ENCODE peak calls at places on chromosomes 7 and 10, in seven cellular contexts. One of them, this sample, is unnamed.

GRCh38 chr7:158353606-158354570 is 233.7 kb downstream of the PTPRN2 start:
- DNase-seq in kidney: peak
- DNase-seq in activated naive CD4-positive, alpha-beta T cell treated with anti-CD3 and anti-CD28 coated beads, Interleukin-2, amount 10 ng/mL, durations not matched to agents 7 days and 5 days: peak
- DNase-seq in posterior cingulate gyrus: no peak
- DNase-seq in sciatic nerve: no peak
- DNase-seq in stomach: no peak
- DNase-seq in stimulated activated CD8-positive, alpha-beta memory T cell treated with anti-CD3 and anti-CD28 coated beads, Interleukin-7, amount 100 ng/mL, for 1 hour: no peak
- DNase-seq in this sample: no peak

GRCh38 chr10:100621360-100622205 is 85.8 kb downstream of the HIF1AN start:
- DNase-seq in stimulated activated CD8-positive, alpha-beta memory T cell treated with anti-CD3 and anti-CD28 coated beads, Interleukin-7, amount 100 ng/mL, for 1 hour: no peak
- DNase-seq in stomach: no peak
- DNase-seq in kidney: no peak
- DNase-seq in activated naive CD4-positive, alpha-beta T cell treated with anti-CD3 and anti-CD28 coated beads, Interleukin-2, amount 10 ng/mL, durations not matched to agents 7 days and 5 days: peak
- DNase-seq in sciatic nerve: no peak
- DNase-seq in posterior cingulate gyrus: no peak
- DNase-seq in this sample: no peak

GRCh38 chr7:47327698-47328391 is 254.1 kb downstream of the TNS3 start:
- DNase-seq in stomach: peak
- DNase-seq in sciatic nerve: peak
- DNase-seq in activated naive CD4-positive, alpha-beta T cell treated with anti-CD3 and anti-CD28 coated beads, Interleukin-2, amount 10 ng/mL, durations not matched to agents 7 days and 5 days: no peak
- DNase-seq in kidney: peak
- DNase-seq in posterior cingulate gyrus: peak
- DNase-seq in stimulated activated CD8-positive, alpha-beta memory T cell treated with anti-CD3 and anti-CD28 coated beads, Interleukin-7, amount 100 ng/mL, for 1 hour: no peak
- DNase-seq in this sample: no peak

GRCh38 chr10:35640951-35641429 is 1.1 kb downstream of the FZD8 start:
- DNase-seq in activated naive CD4-positive, alpha-beta T cell treated with anti-CD3 and anti-CD28 coated beads, Interleukin-2, amount 10 ng/mL, durations not matched to agents 7 days and 5 days: peak
- DNase-seq in stomach: peak
- DNase-seq in posterior cingulate gyrus: peak
- DNase-seq in sciatic nerve: peak
- DNase-seq in stimulated activated CD8-positive, alpha-beta memory T cell treated with anti-CD3 and anti-CD28 coated beads, Interleukin-7, amount 100 ng/mL, for 1 hour: no peak
- DNase-seq in kidney: peak
- DNase-seq in this sample: peak

GRCh38 chr10:29795856-29796255 is 161.1 kb upstream of the SVIL start:
- DNase-seq in stimulated activated CD8-positive, alpha-beta memory T cell treated with anti-CD3 and anti-CD28 coated beads, Interleukin-7, amount 100 ng/mL, for 1 hour: no peak
- DNase-seq in activated naive CD4-positive, alpha-beta T cell treated with anti-CD3 and anti-CD28 coated beads, Interleukin-2, amount 10 ng/mL, durations not matched to agents 7 days and 5 days: no peak
- DNase-seq in kidney: no peak
- DNase-seq in posterior cingulate gyrus: no peak
- DNase-seq in stomach: no peak
- DNase-seq in sciatic nerve: no peak
- DNase-seq in this sample: no peak

GRCh38 chr7:137606061-137606674 is 240.6 kb downstream of the DGKI start:
- DNase-seq in kidney: no peak
- DNase-seq in posterior cingulate gyrus: no peak
- DNase-seq in stimulated activated CD8-positive, alpha-beta memory T cell treated with anti-CD3 and anti-CD28 coated beads, Interleukin-7, amount 100 ng/mL, for 1 hour: no peak
- DNase-seq in activated naive CD4-positive, alpha-beta T cell treated with anti-CD3 and anti-CD28 coated beads, Interleukin-2, amount 10 ng/mL, durations not matched to agents 7 days and 5 days: no peak
- DNase-seq in sciatic nerve: no peak
- DNase-seq in stomach: no peak
- DNase-seq in this sample: no peak

GRCh38 chr7:78018541-78019456 is 220.2 kb downstream of the PHTF2 start:
- DNase-seq in stomach: no peak
- DNase-seq in kidney: peak
- DNase-seq in activated naive CD4-positive, alpha-beta T cell treated with anti-CD3 and anti-CD28 coated beads, Interleukin-2, amount 10 ng/mL, durations not matched to agents 7 days and 5 days: no peak
- DNase-seq in stimulated activated CD8-positive, alpha-beta memory T cell treated with anti-CD3 and anti-CD28 coated beads, Interleukin-7, amount 100 ng/mL, for 1 hour: no peak
- DNase-seq in sciatic nerve: peak
- DNase-seq in posterior cingulate gyrus: peak
- DNase-seq in this sample: no peak

GRCh38 chr10:78717200-78717599 is 351.6 kb upstream of the ZMIZ1 start:
- DNase-seq in posterior cingulate gyrus: no peak
- DNase-seq in kidney: no peak
- DNase-seq in stimulated activated CD8-positive, alpha-beta memory T cell treated with anti-CD3 and anti-CD28 coated beads, Interleukin-7, amount 100 ng/mL, for 1 hour: no peak
- DNase-seq in stomach: no peak
- DNase-seq in sciatic nerve: no peak
- DNase-seq in activated naive CD4-positive, alpha-beta T cell treated with anti-CD3 and anti-CD28 coated beads, Interleukin-2, amount 10 ng/mL, durations not matched to agents 7 days and 5 days: no peak
- DNase-seq in this sample: no peak

GRCh38 chr7:87330316-87330715 is 15.1 kb upstream of the CROT start:
- DNase-seq in stomach: no peak
- DNase-seq in posterior cingulate gyrus: no peak
- DNase-seq in activated naive CD4-positive, alpha-beta T cell treated with anti-CD3 and anti-CD28 coated beads, Interleukin-2, amount 10 ng/mL, durations not matched to agents 7 days and 5 days: no peak
- DNase-seq in sciatic nerve: no peak
- DNase-seq in stimulated activated CD8-positive, alpha-beta memory T cell treated with anti-CD3 and anti-CD28 coated beads, Interleukin-7, amount 100 ng/mL, for 1 hour: no peak
- DNase-seq in kidney: no peak
- DNase-seq in this sample: no peak

GRCh38 chr7:114087674-114088539 is 169.1 kb upstream of the PPP1R3A start:
- DNase-seq in activated naive CD4-positive, alpha-beta T cell treated with anti-CD3 and anti-CD28 coated beads, Interleukin-2, amount 10 ng/mL, durations not matched to agents 7 days and 5 days: no peak
- DNase-seq in kidney: no peak
- DNase-seq in posterior cingulate gyrus: no peak
- DNase-seq in sciatic nerve: no peak
- DNase-seq in stimulated activated CD8-positive, alpha-beta memory T cell treated with anti-CD3 and anti-CD28 coated beads, Interleukin-7, amount 100 ng/mL, for 1 hour: no peak
- DNase-seq in stomach: no peak
- DNase-seq in this sample: no peak

GRCh38 chr7:75617634-75618234 is 121.0 kb downstream of the HIP1 start:
- DNase-seq in stimulated activated CD8-positive, alpha-beta memory T cell treated with anti-CD3 and anti-CD28 coated beads, Interleukin-7, amount 100 ng/mL, for 1 hour: peak
- DNase-seq in posterior cingulate gyrus: peak
- DNase-seq in stomach: peak
- DNase-seq in kidney: peak
- DNase-seq in activated naive CD4-positive, alpha-beta T cell treated with anti-CD3 and anti-CD28 coated beads, Interleukin-2, amount 10 ng/mL, durations not matched to agents 7 days and 5 days: peak
- DNase-seq in sciatic nerve: peak
- DNase-seq in this sample: no peak

GRCh38 chr10:14397069-14397468 is 66.3 kb upstream of the FRMD4A start:
- DNase-seq in kidney: peak
- DNase-seq in stimulated activated CD8-positive, alpha-beta memory T cell treated with anti-CD3 and anti-CD28 coated beads, Interleukin-7, amount 100 ng/mL, for 1 hour: no peak
- DNase-seq in activated naive CD4-positive, alpha-beta T cell treated with anti-CD3 and anti-CD28 coated beads, Interleukin-2, amount 10 ng/mL, durations not matched to agents 7 days and 5 days: no peak
- DNase-seq in sciatic nerve: peak
- DNase-seq in posterior cingulate gyrus: peak
- DNase-seq in stomach: no peak
- DNase-seq in this sample: no peak

GRCh38 chr10:10758306-10758705 is 259.4 kb upstream of the CELF2 start:
- DNase-seq in sciatic nerve: no peak
- DNase-seq in activated naive CD4-positive, alpha-beta T cell treated with anti-CD3 and anti-CD28 coated beads, Interleukin-2, amount 10 ng/mL, durations not matched to agents 7 days and 5 days: no peak
- DNase-seq in stomach: no peak
- DNase-seq in posterior cingulate gyrus: no peak
- DNase-seq in kidney: no peak
- DNase-seq in stimulated activated CD8-positive, alpha-beta memory T cell treated with anti-CD3 and anti-CD28 coated beads, Interleukin-7, amount 100 ng/mL, for 1 hour: no peak
- DNase-seq in this sample: no peak

GRCh38 chr10:7475954-7476353 is 65.1 kb upstream of the SFMBT2 start:
- DNase-seq in sciatic nerve: no peak
- DNase-seq in posterior cingulate gyrus: no peak
- DNase-seq in stomach: no peak
- DNase-seq in kidney: no peak
- DNase-seq in stimulated activated CD8-positive, alpha-beta memory T cell treated with anti-CD3 and anti-CD28 coated beads, Interleukin-7, amount 100 ng/mL, for 1 hour: no peak
- DNase-seq in activated naive CD4-positive, alpha-beta T cell treated with anti-CD3 and anti-CD28 coated beads, Interleukin-2, amount 10 ng/mL, durations not matched to agents 7 days and 5 days: no peak
- DNase-seq in this sample: no peak

GRCh38 chr7:87687653-87688254 is 59.6 kb downstream of the RUNDC3B start:
- DNase-seq in kidney: no peak
- DNase-seq in sciatic nerve: no peak
- DNase-seq in stomach: no peak
- DNase-seq in posterior cingulate gyrus: no peak
- DNase-seq in stimulated activated CD8-positive, alpha-beta memory T cell treated with anti-CD3 and anti-CD28 coated beads, Interleukin-7, amount 100 ng/mL, for 1 hour: no peak
- DNase-seq in activated naive CD4-positive, alpha-beta T cell treated with anti-CD3 and anti-CD28 coated beads, Interleukin-2, amount 10 ng/mL, durations not matched to agents 7 days and 5 days: no peak
- DNase-seq in this sample: no peak

GRCh38 chr10:19592276-19592675 is 224.0 kb upstream of the PLXDC2 start:
- DNase-seq in posterior cingulate gyrus: no peak
- DNase-seq in stimulated activated CD8-positive, alpha-beta memory T cell treated with anti-CD3 and anti-CD28 coated beads, Interleukin-7, amount 100 ng/mL, for 1 hour: no peak
- DNase-seq in stomach: no peak
- DNase-seq in kidney: no peak
- DNase-seq in activated naive CD4-positive, alpha-beta T cell treated with anti-CD3 and anti-CD28 coated beads, Interleukin-2, amount 10 ng/mL, durations not matched to agents 7 days and 5 days: no peak
- DNase-seq in sciatic nerve: no peak
- DNase-seq in this sample: no peak

GRCh38 chr7:125122225-125122624 is 192.6 kb upstream of the POT1 start:
- DNase-seq in stimulated activated CD8-positive, alpha-beta memory T cell treated with anti-CD3 and anti-CD28 coated beads, Interleukin-7, amount 100 ng/mL, for 1 hour: no peak
- DNase-seq in stomach: no peak
- DNase-seq in activated naive CD4-positive, alpha-beta T cell treated with anti-CD3 and anti-CD28 coated beads, Interleukin-2, amount 10 ng/mL, durations not matched to agents 7 days and 5 days: no peak
- DNase-seq in kidney: no peak
- DNase-seq in posterior cingulate gyrus: no peak
- DNase-seq in sciatic nerve: no peak
- DNase-seq in this sample: no peak

GRCh38 chr7:75727881-75728592 is 10.7 kb downstream of the HIP1 start:
- DNase-seq in kidney: peak
- DNase-seq in stomach: peak
- DNase-seq in activated naive CD4-positive, alpha-beta T cell treated with anti-CD3 and anti-CD28 coated beads, Interleukin-2, amount 10 ng/mL, durations not matched to agents 7 days and 5 days: peak
- DNase-seq in posterior cingulate gyrus: no peak
- DNase-seq in sciatic nerve: peak
- DNase-seq in stimulated activated CD8-positive, alpha-beta memory T cell treated with anti-CD3 and anti-CD28 coated beads, Interleukin-7, amount 100 ng/mL, for 1 hour: no peak
- DNase-seq in this sample: no peak

GRCh38 chr10:69160809-69161225 is 19.2 kb upstream of the SUPV3L1 start:
- DNase-seq in posterior cingulate gyrus: no peak
- DNase-seq in stomach: no peak
- DNase-seq in sciatic nerve: no peak
- DNase-seq in kidney: no peak
- DNase-seq in activated naive CD4-positive, alpha-beta T cell treated with anti-CD3 and anti-CD28 coated beads, Interleukin-2, amount 10 ng/mL, durations not matched to agents 7 days and 5 days: no peak
- DNase-seq in stimulated activated CD8-positive, alpha-beta memory T cell treated with anti-CD3 and anti-CD28 coated beads, Interleukin-7, amount 100 ng/mL, for 1 hour: no peak
- DNase-seq in this sample: no peak

GRCh38 chr10:79898597-79899325 is 50.1 kb downstream of the SFTPD start:
- DNase-seq in posterior cingulate gyrus: no peak
- DNase-seq in sciatic nerve: no peak
- DNase-seq in stomach: no peak
- DNase-seq in kidney: no peak
- DNase-seq in stimulated activated CD8-positive, alpha-beta memory T cell treated with anti-CD3 and anti-CD28 coated beads, Interleukin-7, amount 100 ng/mL, for 1 hour: no peak
- DNase-seq in activated naive CD4-positive, alpha-beta T cell treated with anti-CD3 and anti-CD28 coated beads, Interleukin-2, amount 10 ng/mL, durations not matched to agents 7 days and 5 days: no peak
- DNase-seq in this sample: no peak

GRCh38 chr7:5666361-5666760 is 115.1 kb downstream of the RNF216 start:
- DNase-seq in posterior cingulate gyrus: no peak
- DNase-seq in activated naive CD4-positive, alpha-beta T cell treated with anti-CD3 and anti-CD28 coated beads, Interleukin-2, amount 10 ng/mL, durations not matched to agents 7 days and 5 days: no peak
- DNase-seq in stimulated activated CD8-positive, alpha-beta memory T cell treated with anti-CD3 and anti-CD28 coated beads, Interleukin-7, amount 100 ng/mL, for 1 hour: no peak
- DNase-seq in stomach: no peak
- DNase-seq in sciatic nerve: no peak
- DNase-seq in kidney: no peak
- DNase-seq in this sample: no peak

GRCh38 chr7:82131224-82131623 is 312.4 kb downstream of the CACNA2D1 start:
- DNase-seq in stomach: no peak
- DNase-seq in posterior cingulate gyrus: no peak
- DNase-seq in sciatic nerve: no peak
- DNase-seq in kidney: no peak
- DNase-seq in stimulated activated CD8-positive, alpha-beta memory T cell treated with anti-CD3 and anti-CD28 coated beads, Interleukin-7, amount 100 ng/mL, for 1 hour: no peak
- DNase-seq in activated naive CD4-positive, alpha-beta T cell treated with anti-CD3 and anti-CD28 coated beads, Interleukin-2, amount 10 ng/mL, durations not matched to agents 7 days and 5 days: no peak
- DNase-seq in this sample: no peak

GRCh38 chr7:83677180-83677866 is 28.4 kb upstream of the SEMA3E start:
- DNase-seq in stimulated activated CD8-positive, alpha-beta memory T cell treated with anti-CD3 and anti-CD28 coated beads, Interleukin-7, amount 100 ng/mL, for 1 hour: no peak
- DNase-seq in posterior cingulate gyrus: no peak
- DNase-seq in stomach: peak
- DNase-seq in sciatic nerve: no peak
- DNase-seq in activated naive CD4-positive, alpha-beta T cell treated with anti-CD3 and anti-CD28 coated beads, Interleukin-2, amount 10 ng/mL, durations not matched to agents 7 days and 5 days: no peak
- DNase-seq in kidney: peak
- DNase-seq in this sample: no peak

GRCh38 chr7:77570330-77571011 is 33.4 kb downstream of the PTPN12 start:
- DNase-seq in sciatic nerve: no peak
- DNase-seq in posterior cingulate gyrus: no peak
- DNase-seq in kidney: no peak
- DNase-seq in stimulated activated CD8-positive, alpha-beta memory T cell treated with anti-CD3 and anti-CD28 coated beads, Interleukin-7, amount 100 ng/mL, for 1 hour: no peak
- DNase-seq in activated naive CD4-positive, alpha-beta T cell treated with anti-CD3 and anti-CD28 coated beads, Interleukin-2, amount 10 ng/mL, durations not matched to agents 7 days and 5 days: no peak
- DNase-seq in stomach: no peak
- DNase-seq in this sample: no peak

This sample was measured in GM12864.